ENCODE peak calls at places on chromosomes 12 and 14, in seven cellular contexts. F, E, U, I, Z, T and G are unnamed samples.

GRCh38 chr14:74712499-74713394 is at the start of the genes AREL1 and FCF1:
- DNase-seq in F (peak; percentile 87), E (peak; percentile 97), U (peak; percentile 82), I (peak; percentile 29), Z (peak; percentile 91), T (peak; percentile 96), G (peak; percentile 94)

GRCh38 chr12:4355150-4355842 is 24.2 kb downstream of the FGF23 start:
- DNase-seq in F (no peak), E (no peak), U (no peak), I (no peak), Z (no peak), T (peak; percentile 6), G (no peak)

GRCh38 chr14:32251530-32251929 is 48.5 kb upstream of the RNU6-8 start:
- DNase-seq in F (no peak), E (no peak), U (no peak), I (no peak), Z (peak; percentile 34), T (no peak), G (no peak)

GRCh38 chr14:100048786-100049185 is 16.4 kb upstream of the EVL start:
- DNase-seq in F (no peak), E (no peak), U (no peak), I (no peak), Z (no peak), T (no peak), G (no peak)

GRCh38 chr12:89552376-89552775 is 26.5 kb upstream of the POC1B start:
- DNase-seq in F (no peak), E (no peak), U (no peak), I (no peak), Z (peak; percentile 45), T (no peak), G (no peak)

GRCh38 chr12:110091136-110091711 is 32.9 kb upstream of the IFT81 start:
- DNase-seq in F (no peak), E (no peak), U (no peak), I (no peak), Z (no peak), T (no peak), G (no peak)

GRCh38 chr12:9331218-9331626 is 123.0 kb upstream of the PZP start:
- DNase-seq in F (peak; percentile 87), E (peak; percentile 53), U (peak; percentile 56), I (peak; percentile 51), Z (peak; percentile 41), T (peak; percentile 50), G (peak; percentile 40)

GRCh38 chr12:70196732-70197361 is 46.4 kb upstream of the CNOT2 start:
- DNase-seq in F (no peak), E (no peak), U (no peak), I (no peak), Z (no peak), T (peak; percentile 16), G (no peak)

GRCh38 chr14:97281741-97282140 is 484.6 kb downstream of the VRK1 start:
- DNase-seq in F (no peak), E (no peak), U (no peak), I (no peak), Z (no peak), T (no peak), G (no peak)

GRCh38 chr14:102390064-102390463 is 27.3 kb downstream of the TECPR2 start:
- DNase-seq in F (no peak), E (no peak), U (no peak), I (no peak), Z (peak; percentile 36), T (no peak), G (no peak)

GRCh38 chr12:97837401-97837800 is 374.8 kb downstream of the RMST start:
- DNase-seq in F (no peak), E (peak; percentile 79), U (no peak), I (no peak), Z (no peak), T (peak; percentile 10), G (peak; percentile 52)

GRCh38 chr12:71938728-71939385 is at the start of gene TPH2:
- DNase-seq in F (peak; percentile 95), E (peak; percentile 91), U (peak; percentile 86), I (peak; percentile 74), Z (peak; percentile 68), T (peak; percentile 75), G (peak; percentile 73)

GRCh38 chr12:82857911-82858533 is 171.3 kb downstream of the TMTC2 start:
- DNase-seq in F (peak; percentile 41), E (peak; percentile 48), U (no peak), I (no peak), Z (no peak), T (no peak), G (peak; percentile 4)

GRCh38 chr12:45703942-45704341 is 25.6 kb upstream of the ARID2 start:
- DNase-seq in F (no peak), E (no peak), U (no peak), I (no peak), Z (peak; percentile 81), T (no peak), G (no peak)

GRCh38 chr14:68364823-68365222 is 428.0 kb downstream of the ZFP36L1 start:
- DNase-seq in F (peak; percentile 36), E (peak; percentile 70), U (no peak), I (no peak), Z (no peak), T (no peak), G (peak; percentile 82)

GRCh38 chr14:49306152-49306751 is 279.9 kb downstream of the RPS29 start:
- DNase-seq in F (no peak), E (peak; percentile 44), U (no peak), I (no peak), Z (peak; percentile 7), T (peak; percentile 39), G (peak; percentile 34)

GRCh38 chr14:28344381-28344780 is 422.2 kb upstream of the FOXG1 start:
- DNase-seq in F (no peak), E (no peak), U (no peak), I (no peak), Z (no peak), T (no peak), G (no peak)

GRCh38 chr12:79098530-79098929 is 234.0 kb downstream of the SYT1 start:
- DNase-seq in F (no peak), E (no peak), U (no peak), I (no peak), Z (no peak), T (no peak), G (no peak)

GRCh38 chr12:5083955-5084849 is 40.5 kb downstream of the KCNA5 start:
- DNase-seq in F (no peak), E (peak; percentile 72), U (peak; percentile 73), I (no peak), Z (peak; percentile 71), T (peak; percentile 40), G (peak; percentile 50)

GRCh38 chr14:56894591-56894991 is 84.3 kb upstream of the OTX2 start:
- DNase-seq in F (peak; percentile 59), E (peak; percentile 58), U (no peak), I (no peak), Z (no peak), T (no peak), G (no peak)

GRCh38 chr14:98591161-98591560 is 680.8 kb downstream of the BCL11B start:
- DNase-seq in F (no peak), E (no peak), U (no peak), I (no peak), Z (no peak), T (no peak), G (no peak)
- H3K4ac ChIP-seq in F (no peak overlapping the region), E (no peak overlapping the region), U (no peak overlapping the region), I (no peak overlapping the region), Z (no peak overlapping the region), T (no peak overlapping the region), G (no peak overlapping the region)

DNA sequence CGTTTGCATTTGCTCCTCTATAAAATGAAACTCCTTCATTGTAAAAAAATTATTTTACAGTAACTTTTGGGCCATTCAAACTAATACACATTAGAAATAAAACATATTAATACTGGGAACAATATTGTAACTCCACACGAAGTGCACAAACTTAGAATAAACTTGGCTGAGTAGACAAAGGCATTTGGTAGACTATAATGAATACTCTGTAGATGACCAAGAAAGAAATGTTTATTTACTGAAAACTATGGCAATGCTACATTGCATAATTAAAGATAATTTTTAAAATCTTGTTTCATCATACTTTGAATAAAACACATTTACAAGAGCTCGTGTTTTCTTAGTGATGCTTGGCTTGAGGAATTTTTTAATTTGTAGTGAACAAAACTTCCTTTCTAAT is 21.3 kb downstream of the RERG start:
- DNase-seq in F (no peak), E (no peak), U (no peak), I (no peak), Z (no peak), T (no peak), G (no peak)
- H3K9ac ChIP-seq in F (no peak overlapping the region), E (no peak overlapping the region), U (no peak overlapping the region), I (no peak overlapping the region), Z (no peak overlapping the region), T (no peak overlapping the region), G (no peak overlapping the region)

GRCh38 chr14:85222344-85222743 is 307.6 kb upstream of the FLRT2 start:
- DNase-seq in F (no peak), E (no peak), U (no peak), I (no peak), Z (no peak), T (no peak), G (no peak)
- H3K4me2 ChIP-seq in F (no peak overlapping the region), E (no peak overlapping the region), U (no peak overlapping the region), I (peak overlapping the region; percentile 26), Z (no peak overlapping the region), T (no peak overlapping the region), G (no peak overlapping the region)

DNA sequence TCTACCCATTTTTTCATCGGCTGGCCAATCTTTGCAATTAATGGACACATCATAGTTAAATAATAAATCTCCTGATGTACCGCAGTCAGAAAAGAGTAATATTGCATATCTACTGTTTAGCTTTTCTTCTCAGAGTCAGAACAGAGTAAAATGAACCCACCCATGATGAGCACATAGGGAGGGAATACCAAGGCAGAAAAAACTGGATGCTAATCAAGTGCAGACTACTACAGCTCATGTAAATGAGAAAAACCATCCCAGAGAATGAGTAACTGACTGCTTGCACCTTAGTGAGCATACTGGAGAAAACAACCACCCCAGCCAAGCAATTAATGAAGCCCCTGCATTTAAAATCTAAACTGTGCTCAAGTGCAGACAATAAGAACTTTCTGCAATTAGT is 483.7 kb downstream of the MDGA2 start:
- DNase-seq in F (no peak), E (no peak), U (no peak), I (no peak), Z (no peak), T (no peak), G (no peak)
- H3K4ac ChIP-seq in F (no peak overlapping the region), E (no peak overlapping the region), U (no peak overlapping the region), I (no peak overlapping the region), Z (no peak overlapping the region), T (no peak overlapping the region), G (no peak overlapping the region)